ENCODE peak calls at places on chromosomes 16 and 17, in eight cellular contexts. O is activated T-helper 9 cell treated with anti-CD3 and anti-CD28 coated beads, Interleukin-2, amount 50 U/mL, for 16 hours; D is sigmoid colon; I is substantia nigra; K is GM04503; C is type B pancreatic cell; U is cardiac muscle cell; F is KBM-7. X is an unnamed sample.

GRCh38 chr16:48478418-48478817 is 93.2 kb upstream of the SIAH1 start:
- DNase-seq in O (no peak), D (no peak), I (no peak), K (no peak), C (no peak), U (no peak), F (no peak), X (no peak)

GRCh38 chr16:80604600-80605355 is 64.0 kb downstream of the DYNLRB2 start:
- DNase-seq in O (no peak), D (no peak), I (no peak), K (no peak), C (no peak), U (no peak), F (no peak), X (no peak)

GRCh38 chr16:50153648-50154368 is 702 bp downstream of the TENT4B start:
- DNase-seq in O (peak), D (peak), I (no peak), K (no peak), C (peak), U (peak), F (no peak), X (no peak)

GRCh38 chr16:87832759-87833502 is 36.4 kb downstream of the SLC7A5 start:
- DNase-seq in O (no peak), D (no peak), I (peak), K (no peak), C (no peak), U (no peak), F (no peak), X (no peak)

GRCh38 chr16:72372082-72372615 is 200.2 kb upstream of the PMFBP1 start:
- DNase-seq in O (no peak), D (no peak), I (no peak), K (no peak), C (no peak), U (no peak), F (no peak), X (no peak)

GRCh38 chr17:56933151-56933745 is 19.4 kb upstream of the TRIM25 start:
- DNase-seq in O (no peak), D (no peak), I (no peak), K (no peak), C (no peak), U (no peak), F (no peak), X (no peak)

GRCh38 chr16:57723170-57723569 is 12.4 kb upstream of the KATNB1 start:
- DNase-seq in O (no peak), D (no peak), I (no peak), K (no peak), C (no peak), U (no peak), F (peak), X (no peak)

GRCh38 chr16:22423716-22424115 is 49.3 kb upstream of the CDR2 start:
- DNase-seq in O (no peak), D (no peak), I (no peak), K (no peak), C (no peak), U (no peak), F (no peak), X (no peak)

GRCh38 chr16:51440096-51440495 is 289.0 kb upstream of the SALL1 start:
- DNase-seq in O (no peak), D (no peak), I (peak), K (no peak), C (no peak), U (no peak), F (no peak), X (no peak)

GRCh38 chr16:28902909-28903308 is 22.1 kb downstream of the RABEP2 start:
- DNase-seq in O (no peak), D (no peak), I (no peak), K (no peak), C (no peak), U (no peak), F (no peak), X (no peak)

GRCh38 chr17:35087731-35088646 is 24.5 kb upstream of the RFFL start:
- DNase-seq in O (no peak), D (peak), I (peak), K (no peak), C (no peak), U (peak), F (peak), X (peak)

GRCh38 chr16:84043486-84044107 is 1.0 kb upstream of the SLC38A8 start:
- DNase-seq in O (no peak), D (no peak), I (no peak), K (no peak), C (no peak), U (no peak), F (peak), X (no peak)

GRCh38 chr16:749010-749409 is 8.2 kb upstream of the CIAO3 start:
- DNase-seq in O (no peak), D (no peak), I (no peak), K (peak), C (no peak), U (no peak), F (no peak), X (no peak)

GRCh38 chr17:39400547-39401411 is 647 bp downstream of the FBXL20 start:
- DNase-seq in O (no peak), D (peak), I (no peak), K (no peak), C (no peak), U (no peak), F (peak), X (peak)

GRCh38 chr16:50400967-50401348 is 32.2 kb upstream of the BRD7 start:
- DNase-seq in O (no peak), D (no peak), I (no peak), K (no peak), C (no peak), U (no peak), F (no peak), X (no peak)

GRCh38 chr17:42920106-42920900 is 19.7 kb downstream of the G6PC1 start:
- DNase-seq in O (no peak), D (no peak), I (no peak), K (no peak), C (no peak), U (peak), F (no peak), X (no peak)